ENCODE peak calls at places on chromosomes 1 and 21, in ten cellular contexts. One of them, this sample, is unnamed.

GRCh38 chr21:30072496-30072895 is 94.1 kb downstream of the CLDN17 start:
- DNase-seq in activated CD8-positive, alpha-beta memory T cell treated with anti-CD3 and anti-CD28 coated beads, Interleukin-2, amount 50 U/mL, for 48 hours: no peak
- DNase-seq in stimulated activated CD4-positive, alpha-beta T cell treated with anti-CD3 and anti-CD28 coated beads, Interleukin-1b, Interleukin-23, amount 100 ng/mL, for 48 hours: no peak
- DNase-seq in heart left ventricle: no peak
- DNase-seq in effector CD8-positive, alpha-beta T cell: no peak
- DNase-seq in smooth muscle cell of the brain vasculature: no peak
- DNase-seq in NCI-H524 treated with DMSO at 0.1 percent for 48 hours: no peak
- DNase-seq in T-helper 2 cell: no peak
- DNase-seq in stimulated activated CD8-positive, alpha-beta memory T cell treated with anti-CD3 and anti-CD28 coated beads, Interleukin-2, amount 100 ng/mL, for 1 hour: no peak
- DNase-seq in activated T-helper 1 cell treated with anti-CD3 and anti-CD28 coated beads, Interleukin-12 subunit alpha, Interleukin-12 subunit beta, Interleukin-2, Interleukin-4 antibody, amounts not matched to agents 30 ng/mL and 10 ng/mL and 1 ng/mL, durations not matched to agents 14 hours and 24 hours and 36 hours: no peak
- DNase-seq in this sample: peak

GRCh38 chr1:48216941-48217340 is 5.6 kb upstream of the SLC5A9 start:
- DNase-seq in stimulated activated CD8-positive, alpha-beta memory T cell treated with anti-CD3 and anti-CD28 coated beads, Interleukin-2, amount 100 ng/mL, for 1 hour: no peak
- DNase-seq in effector CD8-positive, alpha-beta T cell: no peak
- DNase-seq in activated CD8-positive, alpha-beta memory T cell treated with anti-CD3 and anti-CD28 coated beads, Interleukin-2, amount 50 U/mL, for 48 hours: no peak
- DNase-seq in activated T-helper 1 cell treated with anti-CD3 and anti-CD28 coated beads, Interleukin-12 subunit alpha, Interleukin-12 subunit beta, Interleukin-2, Interleukin-4 antibody, amounts not matched to agents 30 ng/mL and 10 ng/mL and 1 ng/mL, durations not matched to agents 14 hours and 24 hours and 36 hours: no peak
- DNase-seq in T-helper 2 cell: no peak
- DNase-seq in NCI-H524 treated with DMSO at 0.1 percent for 48 hours: no peak
- DNase-seq in smooth muscle cell of the brain vasculature: no peak
- DNase-seq in heart left ventricle: no peak
- DNase-seq in stimulated activated CD4-positive, alpha-beta T cell treated with anti-CD3 and anti-CD28 coated beads, Interleukin-1b, Interleukin-23, amount 100 ng/mL, for 48 hours: no peak
- DNase-seq in this sample: no peak

GRCh38 chr1:158933621-158934020 is 2.3 kb downstream of the PYHIN1 start:
- DNase-seq in stimulated activated CD8-positive, alpha-beta memory T cell treated with anti-CD3 and anti-CD28 coated beads, Interleukin-2, amount 100 ng/mL, for 1 hour: no peak
- DNase-seq in activated T-helper 1 cell treated with anti-CD3 and anti-CD28 coated beads, Interleukin-12 subunit alpha, Interleukin-12 subunit beta, Interleukin-2, Interleukin-4 antibody, amounts not matched to agents 30 ng/mL and 10 ng/mL and 1 ng/mL, durations not matched to agents 14 hours and 24 hours and 36 hours: no peak
- DNase-seq in stimulated activated CD4-positive, alpha-beta T cell treated with anti-CD3 and anti-CD28 coated beads, Interleukin-1b, Interleukin-23, amount 100 ng/mL, for 48 hours: no peak
- DNase-seq in effector CD8-positive, alpha-beta T cell: no peak
- DNase-seq in T-helper 2 cell: no peak
- DNase-seq in activated CD8-positive, alpha-beta memory T cell treated with anti-CD3 and anti-CD28 coated beads, Interleukin-2, amount 50 U/mL, for 48 hours: no peak
- DNase-seq in smooth muscle cell of the brain vasculature: no peak
- DNase-seq in NCI-H524 treated with DMSO at 0.1 percent for 48 hours: no peak
- DNase-seq in heart left ventricle: no peak
- DNase-seq in this sample: no peak

GRCh38 chr1:29461115-29461739 is 224.9 kb downstream of the PTPRU start:
- DNase-seq in T-helper 2 cell: no peak
- DNase-seq in stimulated activated CD4-positive, alpha-beta T cell treated with anti-CD3 and anti-CD28 coated beads, Interleukin-1b, Interleukin-23, amount 100 ng/mL, for 48 hours: no peak
- DNase-seq in activated T-helper 1 cell treated with anti-CD3 and anti-CD28 coated beads, Interleukin-12 subunit alpha, Interleukin-12 subunit beta, Interleukin-2, Interleukin-4 antibody, amounts not matched to agents 30 ng/mL and 10 ng/mL and 1 ng/mL, durations not matched to agents 14 hours and 24 hours and 36 hours: no peak
- DNase-seq in stimulated activated CD8-positive, alpha-beta memory T cell treated with anti-CD3 and anti-CD28 coated beads, Interleukin-2, amount 100 ng/mL, for 1 hour: no peak
- DNase-seq in heart left ventricle: no peak
- DNase-seq in activated CD8-positive, alpha-beta memory T cell treated with anti-CD3 and anti-CD28 coated beads, Interleukin-2, amount 50 U/mL, for 48 hours: no peak
- DNase-seq in NCI-H524 treated with DMSO at 0.1 percent for 48 hours: no peak
- DNase-seq in smooth muscle cell of the brain vasculature: no peak
- DNase-seq in effector CD8-positive, alpha-beta T cell: no peak
- DNase-seq in this sample: no peak

GRCh38 chr1:152946248-152946647 is 758 bp upstream of the SPRR5 start:
- DNase-seq in smooth muscle cell of the brain vasculature: no peak
- DNase-seq in heart left ventricle: no peak
- DNase-seq in stimulated activated CD8-positive, alpha-beta memory T cell treated with anti-CD3 and anti-CD28 coated beads, Interleukin-2, amount 100 ng/mL, for 1 hour: no peak
- DNase-seq in effector CD8-positive, alpha-beta T cell: no peak
- DNase-seq in activated CD8-positive, alpha-beta memory T cell treated with anti-CD3 and anti-CD28 coated beads, Interleukin-2, amount 50 U/mL, for 48 hours: no peak
- DNase-seq in activated T-helper 1 cell treated with anti-CD3 and anti-CD28 coated beads, Interleukin-12 subunit alpha, Interleukin-12 subunit beta, Interleukin-2, Interleukin-4 antibody, amounts not matched to agents 30 ng/mL and 10 ng/mL and 1 ng/mL, durations not matched to agents 14 hours and 24 hours and 36 hours: no peak
- DNase-seq in T-helper 2 cell: no peak
- DNase-seq in NCI-H524 treated with DMSO at 0.1 percent for 48 hours: no peak
- DNase-seq in stimulated activated CD4-positive, alpha-beta T cell treated with anti-CD3 and anti-CD28 coated beads, Interleukin-1b, Interleukin-23, amount 100 ng/mL, for 48 hours: no peak
- DNase-seq in this sample: no peak

GRCh38 chr1:39632491-39633417 is 6.7 kb downstream of the HEYL start:
- DNase-seq in T-helper 2 cell: no peak
- DNase-seq in heart left ventricle: peak
- DNase-seq in effector CD8-positive, alpha-beta T cell: no peak
- DNase-seq in stimulated activated CD4-positive, alpha-beta T cell treated with anti-CD3 and anti-CD28 coated beads, Interleukin-1b, Interleukin-23, amount 100 ng/mL, for 48 hours: no peak
- DNase-seq in activated CD8-positive, alpha-beta memory T cell treated with anti-CD3 and anti-CD28 coated beads, Interleukin-2, amount 50 U/mL, for 48 hours: no peak
- DNase-seq in stimulated activated CD8-positive, alpha-beta memory T cell treated with anti-CD3 and anti-CD28 coated beads, Interleukin-2, amount 100 ng/mL, for 1 hour: no peak
- DNase-seq in NCI-H524 treated with DMSO at 0.1 percent for 48 hours: no peak
- DNase-seq in smooth muscle cell of the brain vasculature: no peak
- DNase-seq in activated T-helper 1 cell treated with anti-CD3 and anti-CD28 coated beads, Interleukin-12 subunit alpha, Interleukin-12 subunit beta, Interleukin-2, Interleukin-4 antibody, amounts not matched to agents 30 ng/mL and 10 ng/mL and 1 ng/mL, durations not matched to agents 14 hours and 24 hours and 36 hours: no peak
- DNase-seq in this sample: no peak

GRCh38 chr1:147204080-147204479 is 21.1 kb downstream of the FMO5 start:
- DNase-seq in smooth muscle cell of the brain vasculature: no peak
- DNase-seq in heart left ventricle: no peak
- DNase-seq in T-helper 2 cell: no peak
- DNase-seq in stimulated activated CD8-positive, alpha-beta memory T cell treated with anti-CD3 and anti-CD28 coated beads, Interleukin-2, amount 100 ng/mL, for 1 hour: no peak
- DNase-seq in NCI-H524 treated with DMSO at 0.1 percent for 48 hours: no peak
- DNase-seq in activated CD8-positive, alpha-beta memory T cell treated with anti-CD3 and anti-CD28 coated beads, Interleukin-2, amount 50 U/mL, for 48 hours: no peak
- DNase-seq in stimulated activated CD4-positive, alpha-beta T cell treated with anti-CD3 and anti-CD28 coated beads, Interleukin-1b, Interleukin-23, amount 100 ng/mL, for 48 hours: no peak
- DNase-seq in activated T-helper 1 cell treated with anti-CD3 and anti-CD28 coated beads, Interleukin-12 subunit alpha, Interleukin-12 subunit beta, Interleukin-2, Interleukin-4 antibody, amounts not matched to agents 30 ng/mL and 10 ng/mL and 1 ng/mL, durations not matched to agents 14 hours and 24 hours and 36 hours: no peak
- DNase-seq in effector CD8-positive, alpha-beta T cell: no peak
- DNase-seq in this sample: no peak

GRCh38 chr21:16502273-16502672 is 772.5 kb downstream of the USP25 start:
- DNase-seq in effector CD8-positive, alpha-beta T cell: no peak
- DNase-seq in activated T-helper 1 cell treated with anti-CD3 and anti-CD28 coated beads, Interleukin-12 subunit alpha, Interleukin-12 subunit beta, Interleukin-2, Interleukin-4 antibody, amounts not matched to agents 30 ng/mL and 10 ng/mL and 1 ng/mL, durations not matched to agents 14 hours and 24 hours and 36 hours: no peak
- DNase-seq in stimulated activated CD8-positive, alpha-beta memory T cell treated with anti-CD3 and anti-CD28 coated beads, Interleukin-2, amount 100 ng/mL, for 1 hour: no peak
- DNase-seq in activated CD8-positive, alpha-beta memory T cell treated with anti-CD3 and anti-CD28 coated beads, Interleukin-2, amount 50 U/mL, for 48 hours: no peak
- DNase-seq in stimulated activated CD4-positive, alpha-beta T cell treated with anti-CD3 and anti-CD28 coated beads, Interleukin-1b, Interleukin-23, amount 100 ng/mL, for 48 hours: no peak
- DNase-seq in smooth muscle cell of the brain vasculature: no peak
- DNase-seq in NCI-H524 treated with DMSO at 0.1 percent for 48 hours: no peak
- DNase-seq in heart left ventricle: no peak
- DNase-seq in T-helper 2 cell: no peak
- DNase-seq in this sample: no peak

GRCh38 chr1:108568589-108568988 is 8.7 kb downstream of the EEIG2 start:
- DNase-seq in heart left ventricle: no peak
- DNase-seq in smooth muscle cell of the brain vasculature: no peak
- DNase-seq in NCI-H524 treated with DMSO at 0.1 percent for 48 hours: no peak
- DNase-seq in effector CD8-positive, alpha-beta T cell: no peak
- DNase-seq in stimulated activated CD8-positive, alpha-beta memory T cell treated with anti-CD3 and anti-CD28 coated beads, Interleukin-2, amount 100 ng/mL, for 1 hour: no peak
- DNase-seq in stimulated activated CD4-positive, alpha-beta T cell treated with anti-CD3 and anti-CD28 coated beads, Interleukin-1b, Interleukin-23, amount 100 ng/mL, for 48 hours: no peak
- DNase-seq in activated CD8-positive, alpha-beta memory T cell treated with anti-CD3 and anti-CD28 coated beads, Interleukin-2, amount 50 U/mL, for 48 hours: no peak
- DNase-seq in activated T-helper 1 cell treated with anti-CD3 and anti-CD28 coated beads, Interleukin-12 subunit alpha, Interleukin-12 subunit beta, Interleukin-2, Interleukin-4 antibody, amounts not matched to agents 30 ng/mL and 10 ng/mL and 1 ng/mL, durations not matched to agents 14 hours and 24 hours and 36 hours: no peak
- DNase-seq in T-helper 2 cell: no peak
- DNase-seq in this sample: no peak

This sample was measured in foreskin melanocyte.